ENCODE peak calls at places on chromosome 19, in seven cellular contexts. N is suprapubic skin, D is breast epithelium, W is tibial nerve, H is IMR-90, S is esophagus squamous epithelium, I is body of pancreas. R is an unnamed sample.

GRCh38 chr19:46639356-46640061 is 3.5 kb upstream of the GNG8 start:
- DNase-seq in W (no peak), I (peak), H (peak), D (no peak), N (no peak), S (no peak), R (peak)

GRCh38 chr19:8194528-8195275 is 14.5 kb upstream of the CERS4 start:
- DNase-seq in W (no peak), N (no peak), H (no peak), S (no peak), D (no peak), I (no peak), R (peak)

GRCh38 chr19:6068711-6069110 is 41.6 kb downstream of the RFX2 start:
- DNase-seq in D (no peak), S (no peak), I (no peak), N (no peak), W (no peak), H (no peak), R (no peak)

GRCh38 chr19:38730731-38731589 is 13.3 kb downstream of the CAPN12 start:
- DNase-seq in I (peak), S (no peak), D (peak), N (peak), H (no peak), W (no peak), R (no peak)

GRCh38 chr19:15332311-15332996 is at the start of gene BRD4:
- DNase-seq in N (no peak), W (peak), I (peak), D (peak), S (no peak), H (peak), R (peak)

GRCh38 chr19:27720155-27720554 is 1492.8 kb downstream of the UQCRFS1 start:
- DNase-seq in H (no peak), I (no peak), S (no peak), W (no peak), N (no peak), D (no peak), R (no peak)

GRCh38 chr19:29515706-29516357 is 10.0 kb upstream of the VSTM2B start:
- DNase-seq in W (no peak), D (no peak), H (no peak), S (no peak), I (no peak), N (no peak), R (peak)

GRCh38 chr19:42306646-42307045 is 4.2 kb upstream of the PAFAH1B3 start:
- DNase-seq in I (no peak), W (no peak), H (no peak), N (no peak), S (no peak), D (no peak), R (no peak)

GRCh38 chr19:49342291-49342721 is 7.1 kb downstream of the CD37 start:
- DNase-seq in I (no peak), N (no peak), S (no peak), D (no peak), W (no peak), H (no peak), R (peak)

GRCh38 chr19:42124386-42124901 is 7.8 kb downstream of the POU2F2 start:
- DNase-seq in W (no peak), D (no peak), I (no peak), N (no peak), H (no peak), S (no peak), R (no peak)

GRCh38 chr19:14553042-14553938 is 18.6 kb downstream of the NDUFB7 start:
- DNase-seq in H (no peak), D (peak), S (no peak), W (no peak), I (no peak), N (no peak), R (no peak)

GRCh38 chr19:17358395-17358794 is 18.7 kb downstream of the PLVAP start:
- DNase-seq in N (no peak), D (no peak), I (no peak), W (no peak), S (no peak), H (no peak), R (peak)

GRCh38 chr19:646798-647565 is 7.3 kb downstream of the FGF22 start:
- DNase-seq in D (no peak), N (no peak), H (no peak), S (no peak), I (no peak), W (no peak), R (peak)

DNA sequence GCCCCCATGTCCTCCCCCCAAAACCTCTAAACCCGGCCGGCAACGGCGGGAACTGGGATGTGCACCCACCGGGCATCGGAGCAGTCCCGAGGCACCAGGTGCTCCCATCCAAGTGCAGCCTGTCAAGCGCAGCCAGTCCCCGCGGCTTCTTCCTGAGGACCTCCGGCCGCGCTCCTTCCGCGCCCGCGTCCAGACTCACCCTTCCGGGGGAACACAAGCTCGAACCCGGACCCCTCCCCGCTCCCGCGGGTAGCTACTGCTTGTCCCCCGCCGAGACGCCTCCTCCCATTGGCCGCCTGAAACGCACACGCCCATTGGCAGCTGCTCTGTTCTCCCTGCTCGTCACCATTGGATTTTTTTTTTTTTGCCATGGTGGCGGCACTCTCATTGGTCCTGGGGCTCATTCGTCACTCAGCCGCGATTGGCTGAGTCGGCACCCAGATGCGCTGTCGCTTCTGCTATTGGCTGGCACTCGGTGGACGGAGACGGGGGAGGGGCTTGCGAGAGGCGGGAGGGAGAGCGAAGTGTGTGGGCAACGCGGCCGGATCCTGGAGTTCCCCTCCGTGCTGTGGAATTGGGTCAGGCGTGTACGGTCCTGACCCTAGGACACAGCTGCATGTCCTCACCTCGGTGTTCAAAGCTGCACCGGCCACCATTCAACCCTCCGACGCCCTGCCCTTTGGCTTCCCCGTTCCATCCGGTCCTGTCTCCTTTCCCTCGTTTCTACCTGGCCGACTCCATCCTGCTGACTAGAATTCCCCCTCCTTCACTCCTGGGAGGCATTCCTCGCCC is at the start of gene TYK2:
- DNase-seq in S (peak), H (peak), N (peak), W (peak), D (peak), I (peak), R (peak)
- TF ChIP-seq POLR2A in S (no peak), H (no peak), N (peak), W (peak), D (no peak), I (peak), R (peak)

GRCh38 chr19:2290441-2291184 is 8.6 kb upstream of the PEAK3 start:
- DNase-seq in H (no peak), S (no peak), W (no peak), N (no peak), D (no peak), I (no peak), R (peak)
- H3K4me3 ChIP-seq in H (no peak), S (peak), W (peak), N (peak), D (peak), I (no peak), R (peak)

GRCh38 chr19:11041966-11042627 is 47.2 kb upstream of the LDLR start:
- DNase-seq in D (peak), H (no peak), S (no peak), N (no peak), I (peak), W (no peak), R (no peak)
- H3K27ac ChIP-seq in D (peak), H (no peak), S (peak), N (no peak), I (peak), W (no peak), R (no peak)

GRCh38 chr19:4279530-4280422 is 710 bp downstream of the SHD start:
- DNase-seq in W (no peak), D (no peak), I (no peak), H (no peak), N (no peak), S (no peak), R (no peak)

GRCh38 chr19:4277051-4277700 is 1.9 kb upstream of the SHD start:
- DNase-seq in H (no peak), N (no peak), I (no peak), W (no peak), S (no peak), D (no peak), R (no peak)

GRCh38 chr19:4278926-4279529 is at the start of gene SHD:
- DNase-seq in I (no peak), D (no peak), W (no peak), S (no peak), H (no peak), N (no peak), R (no peak)

GRCh38 chr19:4278460-4278901 is 585 bp upstream of the SHD start:
- DNase-seq in H (no peak), W (no peak), D (no peak), I (no peak), S (no peak), N (no peak), R (no peak)

DNA sequence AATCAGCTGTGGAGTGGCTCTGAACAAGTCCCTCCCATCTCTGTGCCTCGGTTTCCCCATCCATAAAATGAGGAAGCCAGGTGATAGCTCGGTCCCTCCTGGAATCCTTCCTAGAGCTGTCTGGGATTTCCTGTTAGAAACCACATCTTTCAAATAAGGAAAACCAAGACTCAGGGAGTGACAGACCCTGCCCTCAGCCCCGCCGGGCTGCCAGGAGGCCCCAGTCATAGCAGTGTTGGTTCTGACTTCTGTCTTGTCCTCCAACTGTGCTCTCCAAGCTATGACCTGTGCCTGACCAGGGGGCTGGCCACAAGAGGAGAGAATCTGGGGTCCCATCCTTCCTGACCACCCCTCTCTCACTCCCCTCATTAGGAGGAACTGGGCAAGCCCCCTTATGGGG is 1.1 kb upstream of the SHD start:
- DNase-seq in D (no peak), N (no peak), S (no peak), I (no peak), W (no peak), H (no peak), R (no peak)
- TF ChIP-seq POLR2A in D (no peak), N (no peak), S (no peak), I (no peak), W (no peak), H (no peak), R (no peak)

DNA sequence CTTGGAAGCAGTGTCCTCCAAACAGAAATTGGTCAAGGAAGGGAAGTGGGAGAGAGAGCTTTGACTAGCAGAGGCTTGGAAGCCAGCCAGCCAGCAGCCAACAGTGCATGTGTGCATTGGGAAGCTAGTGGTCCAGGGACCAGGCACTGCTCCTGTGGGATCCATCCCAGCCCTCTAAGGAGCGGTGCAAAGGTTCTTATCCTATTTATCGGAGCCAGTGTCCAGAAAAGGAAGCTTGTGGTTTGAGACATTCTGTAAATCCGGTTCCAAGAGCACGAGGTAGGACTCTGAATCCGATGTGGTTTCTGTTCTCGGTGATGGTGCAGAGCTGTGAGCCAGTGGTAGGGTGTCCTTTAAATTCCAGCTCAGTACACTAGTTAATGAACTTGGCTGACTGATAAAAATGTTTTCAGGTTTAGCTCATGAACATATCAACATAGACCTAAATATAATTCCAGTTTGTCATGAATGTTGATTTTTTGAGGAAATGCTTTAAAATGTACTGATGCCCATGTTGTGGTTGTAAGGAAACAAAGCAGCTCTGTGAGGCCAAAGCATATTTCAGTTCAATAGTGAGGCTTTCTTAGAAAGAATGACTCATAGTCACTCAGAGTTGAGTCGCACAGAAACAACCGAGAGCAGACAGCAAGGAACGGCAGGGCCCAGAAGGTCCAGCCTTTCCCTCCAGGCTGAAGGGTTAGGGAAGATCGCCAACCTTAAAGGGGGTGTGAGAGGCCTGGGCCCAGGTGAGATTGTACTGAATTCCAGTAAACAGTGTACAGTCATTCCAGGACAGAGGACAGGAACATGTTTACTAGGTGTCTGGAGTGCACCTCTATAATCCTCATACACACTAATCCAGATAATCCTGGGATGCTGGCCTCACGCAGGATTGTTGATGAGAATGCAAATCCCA is 21.5 kb upstream of the GARRE1 start:
- DNase-seq in N (no peak), W (no peak), D (peak), H (peak), I (peak), S (no peak), R (no peak)
- H3K4me3 ChIP-seq in N (peak), W (no peak), D (no peak), H (peak), I (no peak), S (no peak), R (no peak)

GRCh38 chr19:18456974-18457373 is 19.0 kb upstream of the ISYNA1 start:
- DNase-seq in S (no peak), N (no peak), D (no peak), W (peak), I (no peak), H (no peak), R (no peak)
- H3K27ac ChIP-seq in S (peak), N (no peak), D (peak), W (peak), I (no peak), H (no peak), R (peak)

GRCh38 chr19:11113140-11113708 is 24.0 kb downstream of the LDLR start:
- DNase-seq in N (no peak), W (no peak), H (no peak), S (no peak), I (no peak), D (no peak), R (no peak)
- TF ChIP-seq POLR2A in N (no peak), W (no peak), H (no peak), S (no peak), I (no peak), D (no peak), R (no peak)

GRCh38 chr19:55141696-55142095 is 7.3 kb downstream of the TNNT1 start:
- DNase-seq in H (no peak), S (no peak), N (no peak), I (no peak), W (no peak), D (no peak), R (no peak)
- H3K4me3 ChIP-seq in H (no peak), S (no peak), N (no peak), I (no peak), W (no peak), D (no peak), R (no peak)